ENCODE peak calls at places on chromosomes 2 and 18, in eight cellular contexts. One of them, this sample, is unnamed.
A peak's percentile ranks its signal among the peaks of the same experiment; 100 is the strongest.

GRCh38 chr2:54059504-54059903 is 55.9 kb upstream of the ACYP2 start:
- DNase-seq in OCI-LY7: no peak
- DNase-seq in neural progenitor cell: no peak
- DNase-seq in GM23338: no peak
- DNase-seq in HCT116: no peak
- DNase-seq in PC-3: no peak
- DNase-seq in SK-N-SH: no peak
- DNase-seq in MM.1S: no peak
- DNase-seq in this sample: no peak

GRCh38 chr2:239692348-239692747 is 291.5 kb upstream of the HDAC4 start:
- DNase-seq in OCI-LY7: no peak
- DNase-seq in neural progenitor cell: no peak
- DNase-seq in GM23338: no peak
- DNase-seq in HCT116: no peak
- DNase-seq in PC-3: no peak
- DNase-seq in SK-N-SH: no peak
- DNase-seq in MM.1S: no peak
- DNase-seq in this sample: no peak

GRCh38 chr2:101231253-101231652 is 21.4 kb upstream of the CNOT11 start:
- DNase-seq in OCI-LY7: no peak
- DNase-seq in neural progenitor cell: no peak
- DNase-seq in GM23338: no peak
- DNase-seq in HCT116: no peak
- DNase-seq in PC-3: no peak
- DNase-seq in SK-N-SH: no peak
- DNase-seq in MM.1S: no peak
- DNase-seq in this sample: no peak

GRCh38 chr2:85840091-85840490 is 48.7 kb downstream of the ST3GAL5 start:
- DNase-seq in OCI-LY7: no peak
- DNase-seq in neural progenitor cell: no peak
- DNase-seq in GM23338: no peak
- DNase-seq in HCT116: no peak
- DNase-seq in PC-3: no peak
- DNase-seq in SK-N-SH: no peak
- DNase-seq in MM.1S: no peak
- DNase-seq in this sample: no peak

GRCh38 chr2:86221066-86221684 is 21.9 kb downstream of the MRPL35 start:
- DNase-seq in OCI-LY7: peak; percentile 72
- DNase-seq in neural progenitor cell: peak; percentile 79
- DNase-seq in GM23338: peak; percentile 80
- DNase-seq in HCT116: peak; percentile 27
- DNase-seq in PC-3: peak; percentile 58
- DNase-seq in SK-N-SH: peak; percentile 71
- DNase-seq in MM.1S: peak; percentile 18
- DNase-seq in this sample: peak; percentile 73

GRCh38 chr2:118496870-118497611 is 350.4 kb downstream of the EN1 start:
- DNase-seq in OCI-LY7: no peak
- DNase-seq in neural progenitor cell: no peak
- DNase-seq in GM23338: no peak
- DNase-seq in HCT116: no peak
- DNase-seq in PC-3: no peak
- DNase-seq in SK-N-SH: no peak
- DNase-seq in MM.1S: no peak
- DNase-seq in this sample: no peak

GRCh38 chr2:17309741-17310339 is 208.4 kb downstream of the RAD51AP2 start:
- DNase-seq in OCI-LY7: peak; percentile 57
- DNase-seq in neural progenitor cell: peak; percentile 86
- DNase-seq in GM23338: peak; percentile 94
- DNase-seq in HCT116: peak; percentile 63
- DNase-seq in PC-3: peak; percentile 60
- DNase-seq in SK-N-SH: peak; percentile 72
- DNase-seq in MM.1S: peak; percentile 79
- DNase-seq in this sample: peak; percentile 86

GRCh38 chr2:149042881-149043280 is 4.4 kb downstream of the LYPD6B start:
- DNase-seq in OCI-LY7: no peak
- DNase-seq in neural progenitor cell: no peak
- DNase-seq in GM23338: no peak
- DNase-seq in HCT116: no peak
- DNase-seq in PC-3: no peak
- DNase-seq in SK-N-SH: no peak
- DNase-seq in MM.1S: no peak
- DNase-seq in this sample: no peak

GRCh38 chr2:36516136-36516870 is 81.7 kb downstream of the FEZ2 start:
- DNase-seq in OCI-LY7: no peak
- DNase-seq in neural progenitor cell: no peak
- DNase-seq in GM23338: no peak
- DNase-seq in HCT116: no peak
- DNase-seq in PC-3: no peak
- DNase-seq in SK-N-SH: no peak
- DNase-seq in MM.1S: no peak
- DNase-seq in this sample: peak; percentile 37

GRCh38 chr2:26483957-26484565 is 6.1 kb upstream of the OTOF start:
- DNase-seq in OCI-LY7: no peak
- DNase-seq in neural progenitor cell: no peak
- DNase-seq in GM23338: no peak
- DNase-seq in HCT116: no peak
- DNase-seq in PC-3: no peak
- DNase-seq in SK-N-SH: no peak
- DNase-seq in MM.1S: no peak
- DNase-seq in this sample: no peak

GRCh38 chr2:172834881-172835280 is 99.2 kb downstream of the RAPGEF4 start:
- DNase-seq in OCI-LY7: no peak
- DNase-seq in neural progenitor cell: peak; percentile 8
- DNase-seq in GM23338: peak; percentile 8
- DNase-seq in HCT116: no peak
- DNase-seq in PC-3: no peak
- DNase-seq in SK-N-SH: no peak
- DNase-seq in MM.1S: no peak
- DNase-seq in this sample: no peak

GRCh38 chr2:182649316-182649715 is 66.7 kb upstream of the DNAJC10 start:
- DNase-seq in OCI-LY7: peak; percentile 26
- DNase-seq in neural progenitor cell: peak; percentile 71
- DNase-seq in GM23338: peak; percentile 88
- DNase-seq in HCT116: peak; percentile 21
- DNase-seq in PC-3: peak; percentile 53
- DNase-seq in SK-N-SH: peak; percentile 38
- DNase-seq in MM.1S: peak; percentile 62
- DNase-seq in this sample: peak; percentile 56
- TF ChIP-seq CTCF in OCI-LY7: peak; percentile 72
- TF ChIP-seq CTCF in neural progenitor cell: peak; percentile 66
- TF ChIP-seq CTCF in GM23338: peak; percentile 78
- TF ChIP-seq CTCF in HCT116: peak; percentile 77
- TF ChIP-seq CTCF in PC-3: peak; percentile 61
- TF ChIP-seq CTCF in SK-N-SH: peak; percentile 72
- TF ChIP-seq CTCF in MM.1S: peak; percentile 54
- TF ChIP-seq CTCF in this sample: peak; percentile 72

DNA sequence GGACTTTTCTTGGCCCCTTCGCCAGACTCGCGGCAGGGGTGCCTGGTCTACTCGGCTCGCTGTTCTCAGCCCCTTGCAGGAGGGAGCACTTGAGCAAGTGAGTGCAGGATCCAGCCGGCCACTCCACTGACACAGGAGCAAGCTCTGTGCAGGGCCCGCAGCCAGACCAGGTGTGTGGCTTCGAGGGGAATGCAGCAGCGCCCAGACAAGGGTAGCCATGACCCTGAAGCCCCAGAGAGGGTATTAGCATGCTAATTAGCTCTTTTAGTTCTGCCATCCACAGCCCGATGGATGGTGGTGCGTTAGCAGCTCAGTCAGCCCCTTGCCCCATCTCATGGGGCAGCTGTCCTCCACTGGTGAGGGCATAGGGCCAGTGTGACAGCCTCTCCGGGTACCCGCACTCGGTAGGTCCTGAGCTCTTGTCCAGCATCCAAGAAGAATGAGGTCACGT is 103.2 kb upstream of the HS6ST1 start:
- DNase-seq in OCI-LY7: no peak
- DNase-seq in neural progenitor cell: no peak
- DNase-seq in GM23338: no peak
- DNase-seq in HCT116: no peak
- DNase-seq in PC-3: no peak
- DNase-seq in SK-N-SH: no peak
- DNase-seq in MM.1S: no peak
- DNase-seq in this sample: no peak
- H3K4me2 ChIP-seq in OCI-LY7: no peak overlapping the region
- H3K4me2 ChIP-seq in neural progenitor cell: no peak overlapping the region
- H3K4me2 ChIP-seq in GM23338: no peak overlapping the region
- H3K4me2 ChIP-seq in HCT116: no peak overlapping the region
- H3K4me2 ChIP-seq in PC-3: peak overlapping the region; percentile 7
- H3K4me2 ChIP-seq in SK-N-SH: no peak overlapping the region
- H3K4me2 ChIP-seq in MM.1S: no peak overlapping the region
- H3K4me2 ChIP-seq in this sample: no peak overlapping the region

GRCh38 chr18:58178476-58178875 is 134.4 kb downstream of the NEDD4L start:
- DNase-seq in OCI-LY7: no peak
- DNase-seq in neural progenitor cell: no peak
- DNase-seq in GM23338: no peak
- DNase-seq in HCT116: no peak
- DNase-seq in PC-3: no peak
- DNase-seq in SK-N-SH: no peak
- DNase-seq in MM.1S: no peak
- DNase-seq in this sample: no peak
- TF ChIP-seq EZH2phosphoT487 in OCI-LY7: no peak
- TF ChIP-seq EZH2phosphoT487 in neural progenitor cell: no peak
- TF ChIP-seq EZH2phosphoT487 in GM23338: no peak
- TF ChIP-seq EZH2phosphoT487 in HCT116: no peak
- TF ChIP-seq EZH2phosphoT487 in PC-3: no peak
- TF ChIP-seq EZH2phosphoT487 in SK-N-SH: no peak
- TF ChIP-seq EZH2phosphoT487 in MM.1S: no peak
- TF ChIP-seq EZH2phosphoT487 in this sample: no peak

GRCh38 chr2:45578056-45578843 is 32.8 kb downstream of the SRBD1 start:
- DNase-seq in OCI-LY7: peak; percentile 43
- DNase-seq in neural progenitor cell: peak; percentile 48
- DNase-seq in GM23338: peak; percentile 79
- DNase-seq in HCT116: no peak
- DNase-seq in PC-3: peak; percentile 43
- DNase-seq in SK-N-SH: peak; percentile 52
- DNase-seq in MM.1S: peak; percentile 57
- DNase-seq in this sample: peak; percentile 20
- TF ChIP-seq CTCF in OCI-LY7: peak; percentile 80
- TF ChIP-seq CTCF in neural progenitor cell: peak; percentile 46
- TF ChIP-seq CTCF in GM23338: peak; percentile 78
- TF ChIP-seq CTCF in HCT116: peak; percentile 49
- TF ChIP-seq CTCF in PC-3: peak; percentile 65
- TF ChIP-seq CTCF in SK-N-SH: peak; percentile 64
- TF ChIP-seq CTCF in MM.1S: peak; percentile 63
- TF ChIP-seq CTCF in this sample: peak; percentile 36

This sample was measured in hepatocyte.